ENCODE peak calls at places on chromosomes 4 and X, in four cellular contexts. One of them, this sample, is unnamed.

GRCh38 chr4:82358773-82359324 is 14.9 kb downstream of the HNRNPD start:
- DNase-seq in BJ: no peak
- DNase-seq in testis: no peak
- DNase-seq in colonic mucosa: no peak
- DNase-seq in this sample: no peak

GRCh38 chrX:108795240-108795639 is 58.9 kb upstream of the IRS4 start:
- DNase-seq in BJ: no peak
- DNase-seq in testis: no peak
- DNase-seq in colonic mucosa: no peak
- DNase-seq in this sample: no peak

GRCh38 chr4:56575820-56576429 is 70.3 kb downstream of the ARL9 start:
- DNase-seq in BJ: peak; percentile 3
- DNase-seq in testis: no peak
- DNase-seq in colonic mucosa: no peak
- DNase-seq in this sample: no peak

GRCh38 chr4:140326395-140326993 is 47.0 kb upstream of the SCOC start:
- DNase-seq in BJ: no peak
- DNase-seq in testis: peak; percentile 68
- DNase-seq in colonic mucosa: peak; percentile 41
- DNase-seq in this sample: peak; percentile 34

GRCh38 chrX:66677430-66677829 is 38.6 kb upstream of the EDA2R start:
- DNase-seq in BJ: no peak
- DNase-seq in testis: no peak
- DNase-seq in colonic mucosa: no peak
- DNase-seq in this sample: no peak

GRCh38 chr4:95215991-95216605 is 332.7 kb downstream of the UNC5C start:
- DNase-seq in BJ: no peak
- DNase-seq in testis: no peak
- DNase-seq in colonic mucosa: no peak
- DNase-seq in this sample: no peak

GRCh38 chr4:48379587-48380140 is 38.3 kb downstream of the SLAIN2 start:
- DNase-seq in BJ: no peak
- DNase-seq in testis: no peak
- DNase-seq in colonic mucosa: no peak
- DNase-seq in this sample: no peak

GRCh38 chrX:51878056-51878455 is 15.4 kb upstream of the MAGED1 start:
- DNase-seq in BJ: no peak
- DNase-seq in testis: no peak
- DNase-seq in colonic mucosa: no peak
- DNase-seq in this sample: no peak

GRCh38 chr4:48635310-48635709 is 144.8 kb downstream of the FRYL start:
- DNase-seq in BJ: no peak
- DNase-seq in testis: no peak
- DNase-seq in colonic mucosa: no peak
- DNase-seq in this sample: no peak

GRCh38 chrX:129622757-129623301 is 31.9 kb downstream of the APLN start:
- DNase-seq in BJ: no peak
- DNase-seq in testis: no peak
- DNase-seq in colonic mucosa: no peak
- DNase-seq in this sample: peak; percentile 56

GRCh38 chrX:130114141-130114561 is 3.9 kb upstream of the ELF4 start:
- DNase-seq in BJ: no peak
- DNase-seq in testis: no peak
- DNase-seq in colonic mucosa: no peak
- DNase-seq in this sample: no peak

GRCh38 chr4:182917182-182918043 is at the start of gene DCTD:
- DNase-seq in BJ: no peak
- DNase-seq in testis: peak; percentile 82
- DNase-seq in colonic mucosa: peak; percentile 79
- DNase-seq in this sample: peak; percentile 77

GRCh38 chr4:152165146-152165545 is 370.7 kb downstream of the FBXW7 start:
- DNase-seq in BJ: peak; percentile 2
- DNase-seq in testis: no peak
- DNase-seq in colonic mucosa: no peak
- DNase-seq in this sample: peak; percentile 6

GRCh38 chr4:41957634-41958033 is 22.4 kb downstream of the TMEM33 start:
- DNase-seq in BJ: no peak
- DNase-seq in testis: no peak
- DNase-seq in colonic mucosa: no peak
- DNase-seq in this sample: no peak

GRCh38 chrX:45758319-45758718 is 557.6 kb upstream of the DIPK2B start:
- DNase-seq in BJ: peak; percentile 61
- DNase-seq in testis: no peak
- DNase-seq in colonic mucosa: no peak
- DNase-seq in this sample: no peak

GRCh38 chrX:97310373-97310772 is 426.7 kb downstream of the RPA4 start:
- DNase-seq in BJ: no peak
- DNase-seq in testis: no peak
- DNase-seq in colonic mucosa: no peak
- DNase-seq in this sample: no peak

GRCh38 chrX:153637121-153638040 is 9.6 kb upstream of the DUSP9 start:
- DNase-seq in BJ: no peak
- DNase-seq in testis: no peak
- DNase-seq in colonic mucosa: no peak
- DNase-seq in this sample: no peak

GRCh38 chrX:135421932-135422809 is at the start of gene SMIM10L2A:
- DNase-seq in BJ: no peak
- DNase-seq in testis: no peak
- DNase-seq in colonic mucosa: no peak
- DNase-seq in this sample: no peak

GRCh38 chrX:125203379-125203736 is 116.3 kb upstream of the TEX13C start:
- DNase-seq in BJ: no peak
- DNase-seq in testis: peak; percentile 13
- DNase-seq in colonic mucosa: no peak
- DNase-seq in this sample: peak; percentile 19

GRCh38 chr4:45358573-45359506 is 632.5 kb upstream of the GNPDA2 start:
- DNase-seq in BJ: no peak
- DNase-seq in testis: no peak
- DNase-seq in colonic mucosa: no peak
- DNase-seq in this sample: no peak

GRCh38 chr4:68717999-68718398 is 47.5 kb upstream of the UGT2B15 start:
- DNase-seq in BJ: no peak
- DNase-seq in testis: no peak
- DNase-seq in colonic mucosa: no peak
- DNase-seq in this sample: no peak

GRCh38 chrX:138756234-138756633 is 44.7 kb upstream of the FGF13 start:
- DNase-seq in BJ: no peak
- DNase-seq in testis: peak; percentile 56
- DNase-seq in colonic mucosa: peak; percentile 18
- DNase-seq in this sample: peak; percentile 36
- TF ChIP-seq CTCF in BJ: no peak
- TF ChIP-seq CTCF in testis: no peak
- TF ChIP-seq CTCF in colonic mucosa: no peak
- TF ChIP-seq CTCF in this sample: no peak

GRCh38 chrX:39846460-39846859 is 251.3 kb downstream of the BCOR start:
- DNase-seq in BJ: no peak
- DNase-seq in testis: no peak
- DNase-seq in colonic mucosa: no peak
- DNase-seq in this sample: no peak
- TF ChIP-seq CTCF in BJ: no peak
- TF ChIP-seq CTCF in testis: no peak
- TF ChIP-seq CTCF in colonic mucosa: no peak
- TF ChIP-seq CTCF in this sample: no peak

GRCh38 chr4:167779280-167779679 is 313.1 kb upstream of the ANXA10 start:
- DNase-seq in BJ: no peak
- DNase-seq in testis: no peak
- DNase-seq in colonic mucosa: no peak
- DNase-seq in this sample: no peak
- TF ChIP-seq CTCF in BJ: no peak
- TF ChIP-seq CTCF in testis: no peak
- TF ChIP-seq CTCF in colonic mucosa: no peak
- TF ChIP-seq CTCF in this sample: no peak

DNA sequence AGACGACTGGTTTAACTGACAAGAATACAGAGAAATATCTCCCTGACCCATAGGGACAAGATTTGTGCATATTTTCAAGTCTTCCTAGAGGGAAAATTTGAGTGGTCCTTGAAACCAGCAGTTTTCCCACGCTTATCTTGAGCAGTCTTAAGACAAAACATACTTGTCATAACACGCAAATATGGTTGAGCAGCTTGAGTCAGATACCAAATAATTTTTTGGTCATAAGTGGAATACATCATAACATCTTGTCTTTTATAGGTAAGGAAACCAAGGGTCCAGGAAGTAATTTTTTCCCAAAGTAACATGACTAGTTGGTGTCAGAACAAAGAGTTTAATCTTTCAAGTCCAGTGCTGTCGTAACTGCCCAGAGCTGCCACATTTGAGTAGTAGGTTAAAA is 50.5 kb downstream of the MOSPD2 start:
- DNase-seq in BJ: no peak
- DNase-seq in testis: no peak
- DNase-seq in colonic mucosa: no peak
- DNase-seq in this sample: no peak
- TF ChIP-seq CTCF in BJ: no peak
- TF ChIP-seq CTCF in testis: no peak
- TF ChIP-seq CTCF in colonic mucosa: no peak
- TF ChIP-seq CTCF in this sample: no peak

GRCh38 chr4:189117426-189117825 is 823.2 kb upstream of the FRG1 start:
- DNase-seq in BJ: no peak
- DNase-seq in testis: no peak
- DNase-seq in colonic mucosa: no peak
- DNase-seq in this sample: peak; percentile 26
- TF ChIP-seq CTCF in BJ: peak; percentile 11
- TF ChIP-seq CTCF in testis: no peak
- TF ChIP-seq CTCF in colonic mucosa: no peak
- TF ChIP-seq CTCF in this sample: no peak

GRCh38 chrX:105211051-105211575 is 9.4 kb downstream of the TEX13A start:
- DNase-seq in BJ: no peak
- DNase-seq in testis: no peak
- DNase-seq in colonic mucosa: no peak
- DNase-seq in this sample: no peak

GRCh38 chrX:105209406-105209805 is 11.1 kb downstream of the TEX13A start:
- DNase-seq in BJ: no peak
- DNase-seq in testis: no peak
- DNase-seq in colonic mucosa: no peak
- DNase-seq in this sample: no peak

DNA sequence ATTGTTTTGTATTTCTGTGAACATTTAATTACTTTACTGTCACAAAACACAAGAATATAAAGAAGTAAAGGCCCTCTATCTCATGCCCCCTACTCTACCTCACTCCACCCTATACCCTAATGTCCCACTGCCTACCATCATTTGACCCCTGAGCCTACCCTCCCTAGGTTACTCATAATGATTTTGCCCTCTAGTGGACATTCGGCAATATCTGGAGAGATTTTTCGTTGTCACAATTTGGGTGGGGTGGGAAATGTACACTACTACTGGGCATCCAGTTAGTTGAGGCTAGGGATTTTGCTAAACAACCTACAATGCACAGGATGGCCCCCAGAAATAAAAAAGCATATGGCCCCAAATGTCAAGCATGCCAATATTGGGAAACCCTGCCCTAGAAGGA is 10.2 kb downstream of the TEX13A start:
- DNase-seq in BJ: no peak
- DNase-seq in testis: no peak
- DNase-seq in colonic mucosa: no peak
- DNase-seq in this sample: no peak
- TF ChIP-seq CTCF in BJ: no peak
- TF ChIP-seq CTCF in testis: no peak
- TF ChIP-seq CTCF in colonic mucosa: no peak
- TF ChIP-seq CTCF in this sample: no peak

GRCh38 chr4:156971168-156971601 is 414 bp downstream of the PDGFC start:
- DNase-seq in BJ: no peak
- DNase-seq in testis: peak; percentile 38
- DNase-seq in colonic mucosa: peak; percentile 44
- DNase-seq in this sample: peak; percentile 18

GRCh38 chr4:156970501-156971167 is 965 bp downstream of the PDGFC start:
- DNase-seq in BJ: no peak
- DNase-seq in testis: peak; percentile 66
- DNase-seq in colonic mucosa: peak; percentile 54
- DNase-seq in this sample: peak; percentile 69

GRCh38 chr4:156972370-156972980 is 876 bp upstream of the PDGFC start:
- DNase-seq in BJ: no peak
- DNase-seq in testis: no peak
- DNase-seq in colonic mucosa: no peak
- DNase-seq in this sample: no peak

GRCh38 chr4:156974264-156974663 is 2.7 kb upstream of the PDGFC start:
- DNase-seq in BJ: no peak
- DNase-seq in testis: no peak
- DNase-seq in colonic mucosa: no peak
- DNase-seq in this sample: no peak

DNA sequence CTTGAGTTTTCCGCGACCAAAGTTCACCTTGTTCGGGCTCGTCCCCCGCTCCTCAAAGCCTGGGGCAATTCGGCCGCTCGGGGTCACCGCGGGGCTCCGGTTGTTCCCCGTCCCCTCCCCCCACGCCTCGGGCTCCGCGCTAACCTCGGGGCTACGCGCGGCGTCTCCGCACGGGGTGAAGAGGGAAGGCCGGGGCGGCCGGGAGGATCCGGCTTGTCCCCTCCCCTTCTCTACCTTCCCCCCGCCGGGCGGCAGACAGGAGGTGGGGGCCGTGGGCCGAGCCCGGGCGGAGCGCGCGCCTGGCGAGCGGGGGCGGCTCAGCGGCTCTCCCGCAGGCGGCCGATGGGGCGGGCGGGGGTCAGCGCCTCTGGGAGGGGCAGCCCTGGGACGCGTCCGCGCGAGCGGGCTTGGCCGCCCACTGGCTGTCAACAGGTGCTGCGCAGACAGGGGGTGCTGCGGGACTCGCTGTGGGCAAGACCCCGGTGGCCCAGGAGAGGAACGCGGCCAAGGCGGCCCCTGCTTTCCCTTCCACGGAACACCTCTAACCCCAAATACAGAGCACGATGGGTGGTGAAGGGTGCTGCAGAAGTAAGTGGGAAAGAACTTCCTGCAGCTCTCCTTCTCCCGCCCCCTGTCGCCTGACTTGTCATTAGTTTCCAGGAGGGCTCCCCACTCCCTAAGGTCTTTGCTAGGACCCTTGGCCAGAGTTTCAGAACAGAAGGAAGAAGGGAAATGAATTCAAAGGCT is at the start of gene PDGFC:
- DNase-seq in BJ: no peak
- DNase-seq in testis: peak; percentile 79
- DNase-seq in colonic mucosa: peak; percentile 67
- DNase-seq in this sample: peak; percentile 85
- TF ChIP-seq CTCF in BJ: peak; percentile 48
- TF ChIP-seq CTCF in testis: peak; percentile 25
- TF ChIP-seq CTCF in colonic mucosa: peak; percentile 21
- TF ChIP-seq CTCF in this sample: peak; percentile 55

DNA sequence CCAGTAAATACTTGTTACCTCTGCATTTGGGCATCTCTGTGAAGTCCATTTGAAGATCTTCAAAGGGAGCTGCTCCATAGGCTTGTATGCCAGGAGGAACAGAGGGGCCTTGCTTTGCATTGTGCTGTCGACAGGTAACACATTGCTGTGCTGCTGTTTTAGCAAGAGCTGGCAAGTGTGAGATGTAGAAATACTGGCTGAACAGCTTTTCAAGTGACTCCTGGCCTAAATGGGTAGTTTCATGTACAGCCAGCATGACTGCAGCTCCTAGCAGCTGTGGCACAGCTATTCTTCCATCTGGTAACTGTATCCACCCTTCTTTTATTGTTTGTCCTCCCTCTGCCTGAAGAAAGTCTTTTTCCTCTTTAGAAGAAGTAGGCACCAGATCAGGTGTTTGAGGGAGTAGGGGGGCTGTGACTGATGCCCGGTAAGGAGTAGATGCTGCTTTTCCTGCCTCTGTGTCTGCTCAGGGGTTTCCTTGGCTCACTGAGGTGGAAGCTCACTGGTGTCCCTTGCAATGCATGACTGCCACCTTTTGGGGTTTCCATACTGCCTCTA is 965.3 kb downstream of the CCSER1 start:
- DNase-seq in BJ: no peak
- DNase-seq in testis: no peak
- DNase-seq in colonic mucosa: no peak
- DNase-seq in this sample: no peak
- TF ChIP-seq CTCF in BJ: no peak
- TF ChIP-seq CTCF in testis: no peak
- TF ChIP-seq CTCF in colonic mucosa: no peak
- TF ChIP-seq CTCF in this sample: no peak